ENCODE peak calls at places on chromosomes 1 and 21, in seven cellular contexts. J, E, V, N, O, U and G are unnamed samples.
A peak's percentile ranks its signal among the peaks of the same experiment; 100 is the strongest.

GRCh38 chr1:42957229-42957879 is 1.3 kb downstream of the SLC2A1 start:
- DNase-seq in N (no peak), J (no peak), E (no peak), V (no peak), U (peak; percentile 19), O (no peak), G (no peak)

GRCh38 chr1:21620461-21620860 is 48.7 kb downstream of the RAP1GAP start:
- DNase-seq in V (no peak), N (no peak), O (no peak), U (peak; percentile 17), J (no peak), E (peak; percentile 12), G (no peak)

GRCh38 chr21:33384851-33385331 is 18.3 kb upstream of the IFNGR2 start:
- DNase-seq in O (no peak), U (no peak), E (no peak), N (no peak), V (no peak), J (no peak), G (no peak)

GRCh38 chr1:231866392-231867331 is 240.1 kb downstream of the DISC1 start:
- DNase-seq in J (peak; percentile 41), V (peak; percentile 84), U (peak; percentile 77), N (peak; percentile 39), E (no peak), O (peak; percentile 45), G (peak; percentile 42)

GRCh38 chr1:3319874-3320245 is 134.6 kb upstream of the ARHGEF16 start:
- DNase-seq in O (peak; percentile 76), U (peak; percentile 58), N (peak; percentile 79), V (peak; percentile 74), J (peak; percentile 14), E (no peak), G (peak; percentile 53)

GRCh38 chr21:20661221-20661620 is 337.0 kb upstream of the NCAM2 start:
- DNase-seq in N (no peak), E (no peak), V (no peak), U (no peak), O (no peak), J (no peak), G (no peak)

GRCh38 chr1:245327842-245328241 is 173.1 kb downstream of the KIF26B start:
- DNase-seq in E (no peak), O (no peak), U (no peak), J (no peak), V (no peak), N (no peak), G (no peak)

GRCh38 chr21:40548134-40548533 is 298.8 kb downstream of the DSCAM start:
- DNase-seq in U (no peak), E (no peak), O (no peak), V (no peak), N (no peak), J (no peak), G (no peak)

GRCh38 chr21:31339736-31340135 is 4.3 kb downstream of the TIAM1 start:
- DNase-seq in N (no peak), O (no peak), J (no peak), V (no peak), E (no peak), U (no peak), G (no peak)

GRCh38 chr1:156060937-156061636 is at the start of gene RAB25:
- DNase-seq in O (peak; percentile 96), U (no peak), E (no peak), J (no peak), V (no peak), N (no peak), G (no peak)

GRCh38 chr1:168470821-168471473 is 72.8 kb downstream of the XCL2 start:
- DNase-seq in O (peak; percentile 67), J (no peak), U (peak; percentile 92), E (no peak), V (peak; percentile 94), N (no peak), G (peak; percentile 87)

GRCh38 chr1:224211262-224211962 is 28.4 kb downstream of the DEGS1 start:
- DNase-seq in N (no peak), O (peak; percentile 43), U (peak; percentile 86), V (peak; percentile 92), J (no peak), E (no peak), G (peak; percentile 17)

GRCh38 chr1:185735667-185736105 is 1.5 kb downstream of the HMCN1 start:
- DNase-seq in J (no peak), N (no peak), U (peak; percentile 42), E (no peak), O (no peak), V (peak; percentile 18), G (no peak)

GRCh38 chr1:234921266-234922062 is 207.2 kb downstream of the TOMM20 start:
- DNase-seq in E (no peak), O (no peak), N (no peak), J (no peak), V (peak; percentile 62), U (no peak), G (peak; percentile 49)